ENCODE peak calls at places on chromosomes 5 and 9, in nine cellular contexts. C is breast epithelium, D is GM12892, Q is body of pancreas, I is transverse colon, S is right lobe of liver, A is prostate gland, F is IMR-90, E is erythroblast. R is an unnamed sample.

GRCh38 chr5:6837519-6838110 is 124.4 kb downstream of the TENT4A start:
- DNase-seq in F (no peak), Q (no peak), S (no peak), C (no peak), A (no peak), E (peak; percentile 47), I (peak; percentile 16), D (no peak), R (peak; percentile 70)

GRCh38 chr5:65506961-65507360 is 25.2 kb upstream of the ADAMTS6 start:
- DNase-seq in I (no peak), D (no peak), S (no peak), A (no peak), C (no peak), Q (no peak), E (no peak), F (peak; percentile 65), R (no peak)

GRCh38 chr9:34545497-34545896 is 22.7 kb upstream of the ENHO start:
- DNase-seq in F (no peak), Q (no peak), A (no peak), D (no peak), E (no peak), S (no peak), C (no peak), I (no peak), R (peak; percentile 68)

GRCh38 chr5:1341863-1342262 is 3.0 kb downstream of the CLPTM1L start:
- DNase-seq in C (no peak), E (no peak), A (no peak), S (no peak), Q (no peak), F (no peak), I (peak; percentile 68), D (no peak), R (no peak)

GRCh38 chr5:83965431-83965830 is 244.8 kb upstream of the HAPLN1 start:
- DNase-seq in C (no peak), D (no peak), Q (no peak), E (no peak), A (no peak), F (no peak), S (no peak), I (no peak), R (no peak)

GRCh38 chr5:74324556-74324955 is 316.0 kb downstream of the ENC1 start:
- DNase-seq in D (no peak), C (no peak), E (no peak), S (no peak), A (no peak), I (no peak), Q (no peak), F (no peak), R (no peak)

GRCh38 chr5:137374110-137374853 is 124.8 kb downstream of the SPOCK1 start:
- DNase-seq in Q (no peak), C (no peak), E (no peak), S (no peak), A (no peak), D (no peak), I (no peak), F (no peak), R (no peak)

GRCh38 chr5:146338774-146339714 is at the start of gene POU4F3:
- DNase-seq in C (no peak), S (no peak), D (no peak), E (no peak), A (no peak), Q (no peak), F (no peak), I (no peak), R (no peak)

GRCh38 chr5:129135633-129136032 is 41.1 kb downstream of the ISOC1 start:
- DNase-seq in C (no peak), E (peak; percentile 50), D (no peak), Q (no peak), I (no peak), S (no peak), F (no peak), A (no peak), R (no peak)

GRCh38 chr5:14685757-14686156 is 21.2 kb downstream of the OTULIN start:
- DNase-seq in F (peak; percentile 69), A (peak; percentile 49), E (peak; percentile 57), S (no peak), C (no peak), Q (no peak), I (peak; percentile 22), D (no peak), R (no peak)

GRCh38 chr9:16028516-16028915 is 475.7 kb downstream of the CCDC171 start:
- DNase-seq in A (no peak), I (no peak), Q (no peak), C (no peak), E (no peak), S (no peak), D (no peak), F (peak; percentile 44), R (no peak)

GRCh38 chr9:83937861-83938455 is 16.7 kb upstream of the KIF27 start:
- DNase-seq in I (no peak), F (peak; percentile 62), Q (no peak), E (peak; percentile 82), C (no peak), D (peak; percentile 13), S (no peak), A (peak; percentile 25), R (no peak)

GRCh38 chr5:180143656-180144364 is 65.2 kb downstream of the RASGEF1C start:
- DNase-seq in Q (no peak), I (no peak), C (peak; percentile 6), E (no peak), A (no peak), F (no peak), S (no peak), D (no peak), R (peak; percentile 46)

GRCh38 chr9:113631811-113632665 is 168.5 kb downstream of the RGS3 start:
- DNase-seq in C (no peak), I (no peak), Q (no peak), S (no peak), D (no peak), A (no peak), F (no peak), E (no peak), R (peak; percentile 70)

GRCh38 chr9:21434202-21435014 is 5.8 kb upstream of the IFNA1 start:
- DNase-seq in S (no peak), C (peak; percentile 20), F (peak; percentile 73), E (peak; percentile 51), D (no peak), I (peak; percentile 28), Q (peak; percentile 56), A (no peak), R (no peak)

GRCh38 chr9:122948313-122948712 is 7.5 kb downstream of the RABGAP1 start:
- DNase-seq in S (no peak), E (no peak), A (no peak), F (no peak), D (no peak), Q (no peak), I (no peak), C (no peak), R (no peak)

GRCh38 chr5:61162010-61162831 is at the start of gene SMIM15:
- DNase-seq in Q (peak; percentile 89), D (peak; percentile 82), F (peak; percentile 87), S (peak; percentile 93), E (peak; percentile 89), I (peak; percentile 93), A (peak; percentile 89), C (peak; percentile 83), R (peak; percentile 97)
- TF ChIP-seq POLR2A in Q (peak; percentile 84), D (peak; percentile 87), F (peak; percentile 70), S (peak; percentile 76), E (peak; percentile 80), I (peak; percentile 85), A (peak; percentile 55), C (peak; percentile 38), R (no peak)

GRCh38 chr9:137404971-137405584 is 17.9 kb downstream of the EXD3 start:
- DNase-seq in E (no peak), A (no peak), C (no peak), F (no peak), D (no peak), Q (no peak), S (no peak), I (no peak), R (no peak)

GRCh38 chr9:137406876-137407589 is 15.9 kb downstream of the EXD3 start:
- DNase-seq in D (peak; percentile 80), S (peak; percentile 78), Q (peak; percentile 76), C (no peak), E (peak; percentile 86), A (peak; percentile 53), I (peak; percentile 79), F (peak; percentile 44), R (no peak)

GRCh38 chr9:137406085-137406773 is 16.7 kb downstream of the EXD3 start:
- DNase-seq in C (no peak), Q (no peak), I (no peak), E (peak; percentile 51), F (no peak), A (no peak), S (no peak), D (no peak), R (no peak)

GRCh38 chr9:137407590-137408300 is 15.2 kb downstream of the EXD3 start:
- DNase-seq in E (no peak), I (no peak), A (no peak), D (no peak), C (no peak), Q (no peak), F (no peak), S (no peak), R (no peak)

GRCh38 chr9:137405677-137406081 is 17.3 kb downstream of the EXD3 start:
- DNase-seq in A (no peak), E (peak; percentile 66), S (no peak), I (no peak), F (peak; percentile 10), Q (no peak), C (no peak), D (no peak), R (no peak)
- TF ChIP-seq POLR2A in A (no peak), E (no peak), S (no peak), I (no peak), F (no peak), Q (no peak), C (no peak), D (no peak), R (no peak)

GRCh38 chr9:127396808-127397721 is at the start of gene SLC2A8:
- DNase-seq in I (peak; percentile 99), S (peak; percentile 98), C (peak; percentile 99), E (peak; percentile 99), D (peak; percentile 90), F (peak; percentile 99), A (peak; percentile 100), Q (peak; percentile 99), R (peak; percentile 99)
- TF ChIP-seq POLR2A in I (peak; percentile 88), S (peak; percentile 94), C (no peak), E (no peak), D (peak; percentile 4), F (peak; percentile 78), A (peak; percentile 78), Q (peak; percentile 87), R (no peak)

DNA sequence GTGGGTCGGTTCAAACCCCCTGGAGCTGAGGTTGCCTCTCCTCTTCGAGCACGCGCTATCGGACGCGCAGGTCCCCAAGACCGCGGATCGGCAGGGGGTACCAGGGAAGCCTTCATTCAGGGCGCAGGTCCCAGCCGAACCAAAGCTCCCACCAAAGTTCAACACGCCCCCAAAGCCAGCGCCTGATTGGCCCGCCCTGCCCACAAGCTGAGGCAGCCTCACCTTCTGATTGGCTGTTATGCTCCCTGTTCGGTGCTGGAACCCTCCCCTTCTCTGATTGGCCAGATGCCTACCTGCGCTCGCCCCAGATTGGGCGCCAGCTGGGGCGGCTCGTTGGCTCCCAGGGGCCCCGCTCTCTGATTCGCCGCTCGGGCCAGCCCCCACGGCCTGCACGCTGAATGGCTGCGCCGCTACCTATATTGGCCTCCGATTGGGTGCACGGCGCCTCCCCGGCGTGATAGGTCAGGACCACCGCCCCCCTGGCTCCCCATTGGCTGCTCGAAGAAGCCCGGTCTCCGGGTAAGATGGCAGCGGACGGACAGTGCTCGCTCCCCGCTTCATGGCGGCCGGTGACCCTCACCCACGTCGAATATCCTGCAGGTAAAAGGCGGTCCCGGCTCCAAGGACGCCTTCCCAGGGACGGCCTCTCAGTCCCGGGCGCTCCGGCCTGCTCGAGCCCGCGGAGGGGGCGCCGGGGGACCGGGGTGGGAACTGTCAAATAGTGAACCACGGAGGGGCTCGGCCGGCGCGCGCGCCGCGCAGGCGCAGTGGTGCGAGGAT is at the start of gene DOLPP1:
- DNase-seq in A (peak; percentile 99), Q (peak; percentile 99), E (peak; percentile 99), F (peak; percentile 99), C (peak; percentile 100), S (peak; percentile 99), I (peak; percentile 99), D (peak; percentile 100), R (peak; percentile 98)
- TF ChIP-seq POLR2A in A (peak; percentile 23), Q (peak; percentile 76), E (peak; percentile 73), F (no peak), C (peak; percentile 63), S (peak; percentile 69), I (peak; percentile 92), D (peak; percentile 84), R (no peak)